ENCODE peak calls at places on chromosomes 1 and 21, in ten cellular contexts. J is HTR-8/SVneo, I is Calu3, M is A549, G is stomach, B is fibroblast of lung, T is NCI-H1930, L is COR-L47, Y is mesothelial cell of epicardium, V is lower lobe of right lung. E is an unnamed sample.

GRCh38 chr1:198679535-198680173 is 40.8 kb downstream of the PTPRC start:
- DNase-seq in J (no peak), I (no peak), M (no peak), G (no peak), B (no peak), T (no peak), L (no peak), Y (no peak), V (peak), E (peak)

GRCh38 chr1:15028117-15028516 is 125.4 kb upstream of the TMEM51 start:
- DNase-seq in J (no peak), I (no peak), M (no peak), G (no peak), B (peak), T (no peak), L (no peak), Y (no peak), V (no peak), E (no peak)

GRCh38 chr1:156663178-156663577 is 14.0 kb downstream of the NES start:
- DNase-seq in J (no peak), I (no peak), M (no peak), G (no peak), B (peak), T (no peak), L (no peak), Y (no peak), V (no peak), E (no peak)

GRCh38 chr1:12194666-12195216 is 27.9 kb downstream of the TNFRSF1B start:
- DNase-seq in J (no peak), I (no peak), M (no peak), G (no peak), B (no peak), T (no peak), L (no peak), Y (no peak), V (no peak), E (no peak)

GRCh38 chr21:30227633-30228404 is 11.9 kb upstream of the CLDN8 start:
- DNase-seq in J (peak), I (peak), M (no peak), G (no peak), B (peak), T (no peak), L (no peak), Y (no peak), V (no peak), E (no peak)

GRCh38 chr1:161915051-161915503 is 108.6 kb downstream of the OLFML2B start:
- DNase-seq in J (no peak), I (no peak), M (no peak), G (no peak), B (no peak), T (no peak), L (no peak), Y (no peak), V (no peak), E (no peak)

GRCh38 chr1:93079685-93080141 is 630 bp downstream of the MTF2 start:
- DNase-seq in J (peak), I (peak), M (no peak), G (no peak), B (no peak), T (no peak), L (no peak), Y (peak), V (peak), E (peak)

GRCh38 chr1:66527688-66528087 is 6.3 kb upstream of the SGIP1 start:
- DNase-seq in J (no peak), I (no peak), M (no peak), G (no peak), B (peak), T (no peak), L (no peak), Y (no peak), V (no peak), E (no peak)

GRCh38 chr1:174556392-174556791 is 108.6 kb downstream of the GPR52 start:
- DNase-seq in J (no peak), I (no peak), M (no peak), G (no peak), B (peak), T (no peak), L (no peak), Y (no peak), V (no peak), E (no peak)

GRCh38 chr1:159763686-159764085 is 17.1 kb upstream of the DUSP23 start:
- DNase-seq in J (no peak), I (no peak), M (no peak), G (no peak), B (no peak), T (no peak), L (no peak), Y (no peak), V (no peak), E (no peak)

GRCh38 chr21:31730687-31731111 is 1.2 kb downstream of the SCAF4 start:
- DNase-seq in J (no peak), I (no peak), M (peak), G (no peak), B (no peak), T (no peak), L (peak), Y (no peak), V (no peak), E (no peak)

GRCh38 chr1:41424581-41425118 is 59.8 kb downstream of the EDN2 start:
- DNase-seq in J (no peak), I (no peak), M (no peak), G (no peak), B (no peak), T (no peak), L (no peak), Y (no peak), V (no peak), E (no peak)

GRCh38 chr1:225928186-225929175 is 4.4 kb upstream of the PYCR2 start:
- DNase-seq in J (no peak), I (no peak), M (no peak), G (no peak), B (no peak), T (no peak), L (no peak), Y (no peak), V (peak), E (no peak)

GRCh38 chr1:172821609-172822274 is 162.8 kb downstream of the FASLG start:
- DNase-seq in J (peak), I (no peak), M (no peak), G (no peak), B (peak), T (no peak), L (no peak), Y (no peak), V (no peak), E (no peak)

GRCh38 chr1:10694274-10694632 is 102.2 kb downstream of the CASZ1 start:
- DNase-seq in J (peak), I (no peak), M (peak), G (no peak), B (no peak), T (no peak), L (peak), Y (no peak), V (no peak), E (peak)

GRCh38 chr1:33295023-33295422 is 25.9 kb downstream of the A3GALT2 start:
- DNase-seq in J (no peak), I (no peak), M (no peak), G (no peak), B (no peak), T (no peak), L (no peak), Y (no peak), V (no peak), E (no peak)

GRCh38 chr1:209863766-209864485 is 36.2 kb downstream of the UTP25 start:
- DNase-seq in J (no peak), I (no peak), M (no peak), G (no peak), B (no peak), T (no peak), L (no peak), Y (no peak), V (no peak), E (no peak)

GRCh38 chr21:35511298-35512162 is 462.4 kb upstream of the RUNX1 start:
- DNase-seq in J (no peak), I (peak), M (no peak), G (no peak), B (peak), T (no peak), L (no peak), Y (no peak), V (no peak), E (no peak)

GRCh38 chr1:201096977-201097856 is 15.0 kb downstream of the CACNA1S start:
- DNase-seq in J (no peak), I (no peak), M (no peak), G (no peak), B (no peak), T (no peak), L (no peak), Y (no peak), V (no peak), E (no peak)

GRCh38 chr1:25559031-25559430 is 15.6 kb downstream of the LDLRAP1 start:
- DNase-seq in J (no peak), I (no peak), M (no peak), G (no peak), B (no peak), T (no peak), L (no peak), Y (no peak), V (no peak), E (no peak)

GRCh38 chr1:221294244-221294643 is 415.0 kb downstream of the HLX start:
- DNase-seq in J (no peak), I (no peak), M (no peak), G (no peak), B (peak), T (no peak), L (no peak), Y (no peak), V (no peak), E (no peak)